ENCODE peak calls at places on chromosomes 12 and 14, in four cellular contexts. C, S, Z and H are unnamed samples.

GRCh38 chr14:75010472-75010871 is 7.8 kb downstream of the EIF2B2 start:
- DNase-seq in C (no peak), Z (no peak), S (no peak), H (no peak)

GRCh38 chr12:59131462-59131861 is 211.2 kb upstream of the LRIG3 start:
- DNase-seq in Z (no peak), S (no peak), C (no peak), H (no peak)

GRCh38 chr12:104974626-104975290 is 11.4 kb upstream of the NOPCHAP1 start:
- DNase-seq in C (peak), Z (no peak), S (no peak), H (no peak)

GRCh38 chr14:20177433-20177974 is 13.2 kb upstream of the OR11G2 start:
- DNase-seq in Z (no peak), S (no peak), C (no peak), H (peak)

GRCh38 chr12:29552324-29552927 is 54.9 kb upstream of the OVCH1 start:
- DNase-seq in C (peak), Z (peak), S (peak), H (peak)

GRCh38 chr14:20683896-20684661 is at the start of gene RNASE4:
- DNase-seq in S (peak), C (peak), Z (peak), H (peak)

GRCh38 chr12:49524660-49525324 is 14.0 kb upstream of the KCNH3 start:
- DNase-seq in C (no peak), Z (no peak), S (no peak), H (no peak)

GRCh38 chr14:58969951-58970751 is 218.3 kb upstream of the DAAM1 start:
- DNase-seq in C (peak), Z (no peak), S (no peak), H (no peak)

GRCh38 chr12:109827566-109828550 is 5.3 kb downstream of the TRPV4 start:
- DNase-seq in S (no peak), C (no peak), Z (no peak), H (no peak)

GRCh38 chr14:94114589-94115067 is 4.1 kb downstream of the IFI27 start:
- DNase-seq in S (no peak), Z (no peak), C (no peak), H (no peak)

GRCh38 chr14:93727917-93728650 is 60.2 kb downstream of the PRIMA1 start:
- DNase-seq in C (no peak), Z (no peak), S (no peak), H (no peak)

GRCh38 chr12:779745-780734 is 27.7 kb downstream of the WNK1 start:
- DNase-seq in Z (peak), C (peak), S (peak), H (no peak)

GRCh38 chr14:61321385-61322010 is at the start of gene PRKCH:
- DNase-seq in C (peak), Z (peak), S (peak), H (peak)

GRCh38 chr14:61322799-61323290 is 1.5 kb downstream of the PRKCH start:
- DNase-seq in C (peak), S (no peak), Z (peak), H (no peak)

GRCh38 chr14:61320806-61321384 is 484 bp upstream of the PRKCH start:
- DNase-seq in S (no peak), Z (no peak), C (no peak), H (no peak)

GRCh38 chr14:61323970-61324369 is 2.6 kb downstream of the PRKCH start:
- DNase-seq in S (no peak), Z (no peak), C (no peak), H (no peak)

GRCh38 chr14:61322011-61322798 is 826 bp downstream of the PRKCH start:
- DNase-seq in C (no peak), Z (no peak), S (no peak), H (no peak)
- TF ChIP-seq SMC3 in C (no peak), Z (no peak), S (no peak), H (no peak)

DNA sequence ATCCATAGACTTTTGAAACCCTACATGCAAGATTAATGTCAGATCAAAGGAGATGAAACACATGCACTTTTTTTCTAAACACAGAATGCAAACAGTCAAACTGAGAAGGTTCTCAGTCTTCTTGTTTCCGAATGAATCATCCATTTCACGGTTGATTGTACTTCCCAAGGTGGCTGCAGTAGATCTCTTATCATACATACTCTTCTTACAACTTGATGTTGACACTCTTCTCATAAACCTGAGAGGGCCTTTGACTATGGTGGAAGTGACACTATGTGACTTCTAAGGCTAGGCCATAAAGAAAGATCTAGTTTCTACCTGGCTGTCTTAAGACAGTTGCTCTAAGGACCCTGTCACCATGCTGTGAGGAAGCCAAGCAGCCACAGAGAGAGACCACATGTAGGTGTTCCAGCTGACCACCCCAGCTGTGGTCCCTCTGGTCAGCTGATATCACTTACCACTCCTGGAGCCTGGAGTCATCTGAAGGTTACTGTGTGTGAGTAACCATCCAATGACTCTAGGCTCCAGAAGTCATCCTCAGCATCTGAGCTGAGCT is 67.2 kb upstream of the HMGA2 start:
- DNase-seq in C (peak), S (no peak), Z (no peak), H (no peak)
- TF ChIP-seq MAZ in C (no peak), S (no peak), Z (no peak), H (no peak)

GRCh38 chr12:52145941-52146821 is 45.6 kb downstream of the KRT80 start:
- DNase-seq in Z (peak), S (no peak), C (no peak), H (no peak)

GRCh38 chr12:52147367-52147972 is 44.3 kb downstream of the KRT80 start:
- DNase-seq in C (peak), Z (peak), S (peak), H (peak)

GRCh38 chr12:52146822-52147366 is 44.9 kb downstream of the KRT80 start:
- DNase-seq in Z (peak), C (no peak), S (no peak), H (no peak)

GRCh38 chr12:52144512-52145227 is 47.1 kb downstream of the KRT80 start:
- DNase-seq in C (no peak), Z (peak), S (no peak), H (no peak)

GRCh38 chr12:52145228-52145940 is 46.4 kb downstream of the KRT80 start:
- DNase-seq in Z (peak), C (no peak), S (no peak), H (no peak)
- H3K27ac ChIP-seq in Z (peak), C (peak), S (no peak), H (no peak)

DNA sequence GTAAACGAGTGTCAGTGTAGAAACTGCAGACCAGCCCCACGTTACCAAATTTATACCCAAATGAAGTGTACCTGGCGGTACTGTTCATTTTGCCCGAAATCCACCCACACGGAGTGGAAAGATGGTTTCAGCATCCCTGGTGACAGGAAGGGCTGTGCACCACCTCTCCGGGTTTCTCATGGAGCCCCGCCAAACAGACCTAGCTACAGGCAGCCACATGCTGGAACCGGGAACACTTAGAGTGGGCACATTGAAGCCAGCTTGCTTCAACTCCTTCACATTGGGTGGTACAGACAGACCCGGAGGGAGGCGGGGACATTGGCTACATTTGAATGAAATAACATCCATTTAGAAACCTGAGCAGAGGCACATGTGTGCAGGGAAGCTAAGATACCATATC is 84.4 kb downstream of the PPP2R5C start:
- DNase-seq in S (no peak), C (no peak), Z (no peak), H (no peak)
- TF ChIP-seq SMC3 in S (no peak), C (no peak), Z (no peak), H (no peak)

GRCh38 chr12:6065872-6066217 is 58.6 kb downstream of the VWF start:
- DNase-seq in S (no peak), C (no peak), Z (no peak), H (no peak)

GRCh38 chr12:6068226-6068625 is 56.2 kb downstream of the VWF start:
- DNase-seq in C (no peak), S (no peak), Z (no peak), H (no peak)

GRCh38 chr12:6065131-6065871 is 59.2 kb downstream of the VWF start:
- DNase-seq in Z (no peak), C (no peak), S (no peak), H (no peak)

GRCh38 chr12:6066651-6067050 is 57.8 kb downstream of the VWF start:
- DNase-seq in C (no peak), S (no peak), Z (no peak), H (no peak)

DNA sequence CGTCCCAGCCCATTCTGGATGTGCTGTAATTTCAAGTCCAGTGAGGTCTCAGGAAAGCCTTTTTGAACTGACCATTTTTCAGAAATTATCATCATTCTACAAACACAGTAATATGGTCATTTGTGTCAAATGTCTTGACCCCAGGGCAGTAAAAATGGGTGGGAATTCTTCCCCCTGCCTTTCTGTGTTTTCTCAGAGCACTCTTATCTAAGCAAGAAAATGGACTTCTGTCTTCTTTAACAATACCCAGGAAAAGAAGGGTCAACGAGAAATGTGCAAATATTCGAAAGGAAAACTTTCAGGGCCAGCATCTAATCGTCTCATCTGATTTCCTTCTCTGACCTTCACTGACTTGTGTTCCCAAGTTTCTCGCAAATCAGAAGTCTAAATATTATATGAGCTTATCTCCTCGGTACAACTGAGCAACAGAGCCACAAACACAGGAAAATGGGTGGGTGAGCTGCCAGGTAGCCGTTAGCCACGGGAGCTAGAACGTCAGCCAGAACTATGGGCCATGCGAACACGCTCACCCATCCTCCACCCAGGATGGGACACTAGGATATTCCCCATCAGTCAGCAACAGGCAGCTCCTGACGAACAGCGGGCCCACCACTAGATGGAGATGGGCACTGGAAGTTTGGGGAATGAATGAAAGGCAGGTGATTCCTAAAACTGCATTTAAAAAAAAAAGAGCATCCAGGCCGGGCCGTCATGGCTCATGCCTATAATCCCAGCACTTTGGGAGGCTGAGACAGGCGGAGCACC is 57.1 kb downstream of the VWF start:
- DNase-seq in S (peak), C (peak), Z (peak), H (peak)
- TF ChIP-seq MAZ in S (no peak), C (no peak), Z (no peak), H (no peak)